ENCODE peak calls at places on chromosome 5, in four cellular contexts. P, T, H and K are unnamed samples.

GRCh38 chr5:79774171-79774854 is 84.7 kb downstream of the CMYA5 start:
- DNase-seq in P (peak), H (no peak), T (peak), K (peak)

GRCh38 chr5:147450596-147450995 is 59.3 kb downstream of the DPYSL3 start:
- DNase-seq in H (no peak), P (no peak), T (no peak), K (no peak)

GRCh38 chr5:126437706-126438105 is 14.5 kb downstream of the GRAMD2B start:
- DNase-seq in P (no peak), H (no peak), T (no peak), K (no peak)

GRCh38 chr5:88051148-88051547 is 217.5 kb downstream of the TMEM161B start:
- DNase-seq in H (no peak), P (no peak), T (no peak), K (no peak)

GRCh38 chr5:10506535-10506934 is 57.3 kb upstream of the ANKRD33B start:
- DNase-seq in H (no peak), T (no peak), P (no peak), K (no peak)

GRCh38 chr5:15092801-15093200 is 221.2 kb upstream of the ANKH start:
- DNase-seq in H (no peak), T (no peak), P (no peak), K (no peak)

GRCh38 chr5:154863291-154864080 is 5.1 kb downstream of the CNOT8 start:
- DNase-seq in P (no peak), H (no peak), T (no peak), K (no peak)

GRCh38 chr5:52956014-52956413 is 33.1 kb upstream of the ITGA2 start:
- DNase-seq in P (no peak), T (no peak), H (no peak), K (no peak)

GRCh38 chr5:142874537-142874936 is 104.4 kb downstream of the ARHGAP26 start:
- DNase-seq in H (no peak), P (no peak), T (peak), K (no peak)

GRCh38 chr5:163318707-163319106 is 118.7 kb upstream of the CCNG1 start:
- DNase-seq in P (no peak), H (no peak), T (no peak), K (no peak)

GRCh38 chr5:56481147-56481997 is 248.2 kb upstream of the ANKRD55 start:
- DNase-seq in P (peak), H (peak), T (peak), K (peak)

GRCh38 chr5:97043511-97043910 is 98.9 kb downstream of the LIX1 start:
- DNase-seq in T (no peak), H (no peak), P (no peak), K (peak)